ENCODE peak calls at places on chromosome 2, in eight cellular contexts. X is IMR-90, R is HCT116, W is foreskin fibroblast, Q is tibial artery, K is kidney epithelial cell, U is brain microvascular endothelial cell, S is coronary artery. A is an unnamed sample.

GRCh38 chr2:116687381-116687780 is 1127.1 kb upstream of the DDX18 start:
- DNase-seq in X (no peak), R (no peak), W (no peak), Q (no peak), K (no peak), U (no peak), S (no peak), A (no peak)

GRCh38 chr2:129930451-129930850 is 49.0 kb upstream of the RAB6C start:
- DNase-seq in X (no peak), R (no peak), W (no peak), Q (no peak), K (no peak), U (no peak), S (no peak), A (no peak)

GRCh38 chr2:79585701-79586428 is 73.0 kb downstream of the CTNNA2 start:
- DNase-seq in X (peak), R (no peak), W (no peak), Q (no peak), K (peak), U (no peak), S (no peak), A (no peak)

GRCh38 chr2:162086904-162087303 is 12.9 kb upstream of the DPP4 start:
- DNase-seq in X (no peak), R (no peak), W (peak), Q (no peak), K (no peak), U (no peak), S (no peak), A (no peak)

GRCh38 chr2:106108351-106108750 is 85.8 kb downstream of the UXS1 start:
- DNase-seq in X (peak), R (no peak), W (peak), Q (no peak), K (no peak), U (peak), S (no peak), A (no peak)

GRCh38 chr2:240786871-240787311 is 33.1 kb downstream of the KIF1A start:
- DNase-seq in X (no peak), R (no peak), W (no peak), Q (no peak), K (no peak), U (no peak), S (no peak), A (no peak)

GRCh38 chr2:70705160-70705850 is 62.7 kb downstream of the ADD2 start:
- DNase-seq in X (no peak), R (no peak), W (no peak), Q (no peak), K (no peak), U (no peak), S (peak), A (no peak)

GRCh38 chr2:237473474-237474453 is 13.3 kb upstream of the MLPH start:
- DNase-seq in X (peak), R (no peak), W (no peak), Q (no peak), K (no peak), U (peak), S (peak), A (no peak)

GRCh38 chr2:106771811-106772210 is 114.2 kb downstream of the ST6GAL2 start:
- DNase-seq in X (no peak), R (no peak), W (no peak), Q (no peak), K (no peak), U (no peak), S (no peak), A (no peak)

GRCh38 chr2:32360416-32360815 is 3.6 kb downstream of the BIRC6 start:
- DNase-seq in X (peak), R (no peak), W (peak), Q (no peak), K (peak), U (no peak), S (no peak), A (no peak)

GRCh38 chr2:145692971-145693478 is 1173.1 kb upstream of the ZEB2 start:
- DNase-seq in X (peak), R (no peak), W (peak), Q (no peak), K (peak), U (peak), S (no peak), A (no peak)

GRCh38 chr2:95053543-95053942 is 28.0 kb downstream of the MAL start:
- DNase-seq in X (no peak), R (no peak), W (no peak), Q (no peak), K (no peak), U (no peak), S (no peak), A (no peak)

GRCh38 chr2:120550893-120551446 is 184.7 kb upstream of the GLI2 start:
- DNase-seq in X (no peak), R (no peak), W (no peak), Q (no peak), K (no peak), U (no peak), S (no peak), A (no peak)

GRCh38 chr2:120552079-120552478 is 183.6 kb upstream of the GLI2 start:
- DNase-seq in X (no peak), R (no peak), W (no peak), Q (no peak), K (no peak), U (no peak), S (no peak), A (no peak)

GRCh38 chr2:120551540-120551939 is 184.1 kb upstream of the GLI2 start:
- DNase-seq in X (peak), R (no peak), W (no peak), Q (no peak), K (no peak), U (no peak), S (no peak), A (no peak)

GRCh38 chr2:120554625-120555032 is 181.0 kb upstream of the GLI2 start:
- DNase-seq in X (no peak), R (no peak), W (no peak), Q (no peak), K (no peak), U (no peak), S (no peak), A (no peak)

GRCh38 chr2:120552800-120553471 is 182.7 kb upstream of the GLI2 start:
- DNase-seq in X (peak), R (peak), W (no peak), Q (peak), K (no peak), U (peak), S (peak), A (no peak)
- TF ChIP-seq CTCF in X (peak), R (peak), W (peak), Q (peak), K (peak), U (peak), S (peak), A (peak)

DNA sequence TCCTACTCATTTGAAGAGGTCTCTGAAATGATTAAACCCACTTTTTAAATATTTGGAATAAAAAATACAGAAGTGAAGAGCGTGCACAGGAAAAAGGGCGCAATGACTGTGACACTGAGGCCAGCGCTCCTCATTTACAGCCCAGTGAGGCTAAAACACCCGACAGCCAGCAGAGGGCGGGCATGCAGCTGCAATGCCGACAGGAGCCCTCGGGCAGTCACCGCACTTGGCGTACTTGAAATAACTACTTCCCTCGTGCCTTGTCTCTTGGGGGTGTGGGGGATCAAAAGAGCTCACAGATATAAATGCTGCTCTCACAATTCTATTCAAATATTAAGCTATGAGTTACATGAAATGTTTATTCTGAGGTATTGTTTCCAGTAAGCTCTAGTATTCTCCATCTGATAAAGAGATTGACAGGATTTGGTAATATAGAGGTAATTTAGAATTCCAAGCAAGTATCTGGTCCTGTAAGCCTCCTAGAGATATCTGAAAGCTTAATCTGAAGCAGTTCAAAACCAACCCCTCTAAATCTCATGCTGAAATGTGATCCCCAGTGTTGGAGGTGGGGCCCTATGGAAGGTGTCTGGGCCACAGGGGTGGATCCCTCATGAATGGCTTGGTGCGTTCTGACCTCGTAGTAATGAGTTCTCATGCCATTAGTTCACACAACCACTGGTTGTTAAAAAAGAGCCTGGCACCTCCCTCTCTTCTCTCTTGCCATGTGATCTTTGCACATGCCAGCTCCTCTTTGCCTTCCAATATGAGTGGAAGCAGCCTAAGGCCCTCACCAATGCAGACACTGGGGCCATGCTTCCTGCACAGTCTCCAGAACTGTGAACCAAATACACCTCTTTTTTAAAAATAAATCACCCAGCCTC is 93.6 kb downstream of the ZAP70 start:
- DNase-seq in X (peak), R (peak), W (peak), Q (peak), K (peak), U (peak), S (peak), A (peak)
- H3K4me3 ChIP-seq in X (no peak), R (no peak), W (no peak), Q (no peak), K (no peak), U (no peak), S (no peak), A (no peak)

DNA sequence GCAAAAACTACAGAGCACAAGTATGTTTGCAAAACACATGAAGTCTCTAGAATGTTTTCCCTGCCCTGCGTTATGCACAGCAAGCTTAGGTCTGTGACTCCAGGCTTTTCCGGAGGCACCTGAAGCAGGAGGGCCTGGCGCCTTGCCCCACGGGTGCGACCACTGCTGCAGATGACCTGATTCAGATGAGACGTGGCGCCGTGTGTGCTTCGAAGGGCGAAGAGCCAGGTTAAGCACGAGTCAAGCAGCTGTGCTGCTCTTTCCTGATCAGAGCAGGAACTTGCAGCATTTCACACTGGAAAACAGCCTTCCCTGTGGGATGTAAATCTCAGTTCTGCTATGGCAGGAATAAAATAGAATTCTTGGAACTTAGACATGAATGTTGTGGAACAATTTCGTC is 43.2 kb downstream of the EIPR1 start:
- DNase-seq in X (no peak), R (no peak), W (no peak), Q (no peak), K (no peak), U (no peak), S (peak), A (no peak)
- TF ChIP-seq CTCF in X (no peak), R (no peak), W (no peak), Q (no peak), K (no peak), U (no peak), S (no peak), A (no peak)

GRCh38 chr2:154570501-154570900 is 128.0 kb upstream of the KCNJ3 start:
- DNase-seq in X (no peak), R (no peak), W (no peak), Q (no peak), K (no peak), U (no peak), S (no peak), A (no peak)
- H3K4me3 ChIP-seq in X (no peak), R (no peak), W (no peak), Q (no peak), K (no peak), U (no peak), S (no peak), A (no peak)

DNA sequence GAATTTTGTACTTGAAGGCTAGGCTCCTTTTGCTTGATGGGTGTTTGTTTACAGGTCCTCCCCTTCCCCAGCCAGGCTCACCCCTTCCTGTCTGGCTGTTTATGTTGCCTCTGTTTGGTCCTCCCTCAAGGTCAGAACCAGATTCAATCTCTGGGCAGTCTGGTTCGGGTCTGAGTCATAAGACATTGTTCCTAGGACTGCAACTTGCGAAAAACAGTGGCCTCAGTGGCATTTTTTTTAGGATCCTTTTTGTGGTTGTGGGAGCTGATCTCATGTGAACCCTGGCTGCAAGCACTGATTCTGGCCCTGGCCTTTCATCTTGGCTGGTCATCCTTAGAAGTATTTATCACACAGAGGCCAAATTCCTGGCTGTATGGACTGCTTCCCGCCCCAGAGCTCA is 370.4 kb downstream of the CLIP4 start:
- DNase-seq in X (no peak), R (no peak), W (no peak), Q (no peak), K (no peak), U (no peak), S (no peak), A (no peak)
- TF ChIP-seq CTCF in X (no peak), R (no peak), W (no peak), Q (no peak), K (no peak), U (no peak), S (no peak), A (no peak)

DNA sequence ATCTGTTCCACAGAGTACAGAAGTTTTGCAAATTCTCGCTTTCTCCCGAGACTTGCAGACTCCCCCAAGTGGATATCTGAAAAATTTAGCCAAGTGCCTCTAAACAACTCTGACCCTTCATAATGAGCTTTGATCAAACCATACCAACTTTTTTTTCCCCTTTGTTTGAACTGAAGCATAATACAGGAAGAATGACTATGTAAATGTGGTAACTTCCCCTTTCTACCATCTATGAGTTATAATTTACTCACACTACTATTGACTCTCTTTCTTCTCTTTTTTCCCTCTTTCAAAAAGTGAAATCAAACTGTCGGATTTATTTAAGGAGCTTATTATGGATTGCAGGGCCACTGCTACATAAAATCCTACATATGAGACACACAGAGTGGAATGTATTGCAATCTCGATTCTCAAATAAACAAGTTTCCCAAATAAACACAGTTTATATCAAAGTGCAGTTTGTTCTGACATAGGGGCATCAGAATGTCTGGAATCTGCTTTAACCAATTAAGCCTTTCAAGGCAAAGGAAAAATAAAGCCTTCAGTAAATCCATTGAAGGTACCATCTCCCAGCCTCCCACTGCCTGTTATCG is 1.4 kb upstream of the ZNF804A start:
- DNase-seq in X (peak), R (peak), W (peak), Q (no peak), K (no peak), U (peak), S (no peak), A (no peak)
- H3K4me3 ChIP-seq in X (peak), R (peak), W (peak), Q (peak), K (no peak), U (peak), S (peak), A (peak)

GRCh38 chr2:112026509-112026908 is 28.6 kb upstream of the TMEM87B start:
- DNase-seq in X (no peak), R (no peak), W (no peak), Q (no peak), K (no peak), U (no peak), S (no peak), A (no peak)
- TF ChIP-seq CTCF in X (no peak), R (no peak), W (no peak), Q (no peak), K (no peak), U (no peak), S (no peak), A (no peak)

GRCh38 chr2:222871291-222871690 is 10.5 kb downstream of the ACSL3 start:
- DNase-seq in X (no peak), R (no peak), W (no peak), Q (no peak), K (no peak), U (no peak), S (no peak), A (no peak)
- H3K4me3 ChIP-seq in X (no peak), R (no peak), W (no peak), Q (no peak), K (no peak), U (no peak), S (no peak), A (no peak)

GRCh38 chr2:160934991-160935390 is 225.2 kb upstream of the TANK start:
- DNase-seq in X (no peak), R (no peak), W (no peak), Q (no peak), K (no peak), U (no peak), S (no peak), A (no peak)

GRCh38 chr2:160932960-160933359 is 227.3 kb upstream of the TANK start:
- DNase-seq in X (peak), R (no peak), W (peak), Q (no peak), K (no peak), U (no peak), S (no peak), A (no peak)

GRCh38 chr2:160934263-160934662 is 226.0 kb upstream of the TANK start:
- DNase-seq in X (peak), R (no peak), W (no peak), Q (no peak), K (no peak), U (no peak), S (no peak), A (no peak)

GRCh38 chr2:160940271-160940670 is 220.0 kb upstream of the TANK start:
- DNase-seq in X (peak), R (no peak), W (peak), Q (no peak), K (no peak), U (no peak), S (no peak), A (no peak)

GRCh38 chr2:160936407-160936806 is 223.8 kb upstream of the TANK start:
- DNase-seq in X (no peak), R (no peak), W (no peak), Q (no peak), K (no peak), U (no peak), S (no peak), A (no peak)
- TF ChIP-seq CTCF in X (no peak), R (no peak), W (no peak), Q (no peak), K (no peak), U (no peak), S (no peak), A (no peak)

A was measured in AG04449.